ENCODE peak calls at places on chromosome 10, in six cellular contexts. One of them, this sample, is unnamed.

GRCh38 chr10:6456067-6456466 is 124.0 kb downstream of the PRKCQ start:
- DNase-seq in NCI-H2107: no peak
- DNase-seq in EL: no peak
- DNase-seq in Panc1: no peak
- DNase-seq in T1000: no peak
- DNase-seq in NCI-H1694 treated with DMSO at 0.1 percent for 48 hours: no peak
- DNase-seq in this sample: no peak

GRCh38 chr10:84256510-84257342 is 11.9 kb downstream of the RGR start:
- DNase-seq in NCI-H2107: no peak
- DNase-seq in EL: peak
- DNase-seq in Panc1: no peak
- DNase-seq in T1000: no peak
- DNase-seq in NCI-H1694 treated with DMSO at 0.1 percent for 48 hours: no peak
- DNase-seq in this sample: no peak

GRCh38 chr10:33065111-33065510 is 107.1 kb upstream of the ITGB1 start:
- DNase-seq in NCI-H2107: no peak
- DNase-seq in EL: no peak
- DNase-seq in Panc1: no peak
- DNase-seq in T1000: no peak
- DNase-seq in NCI-H1694 treated with DMSO at 0.1 percent for 48 hours: no peak
- DNase-seq in this sample: no peak

GRCh38 chr10:88392222-88392621 is 190.9 kb downstream of the RNLS start:
- DNase-seq in NCI-H2107: no peak
- DNase-seq in EL: no peak
- DNase-seq in Panc1: no peak
- DNase-seq in T1000: no peak
- DNase-seq in NCI-H1694 treated with DMSO at 0.1 percent for 48 hours: no peak
- DNase-seq in this sample: no peak

GRCh38 chr10:21572578-21572977 is 38.5 kb downstream of the MLLT10 start:
- DNase-seq in NCI-H2107: no peak
- DNase-seq in EL: peak
- DNase-seq in Panc1: no peak
- DNase-seq in T1000: no peak
- DNase-seq in NCI-H1694 treated with DMSO at 0.1 percent for 48 hours: no peak
- DNase-seq in this sample: no peak

GRCh38 chr10:184911-185310 is 49.7 kb downstream of the ZMYND11 start:
- DNase-seq in NCI-H2107: no peak
- DNase-seq in EL: peak
- DNase-seq in Panc1: no peak
- DNase-seq in T1000: no peak
- DNase-seq in NCI-H1694 treated with DMSO at 0.1 percent for 48 hours: no peak
- DNase-seq in this sample: no peak

GRCh38 chr10:130491698-130492050 is 355.5 kb downstream of the GLRX3 start:
- DNase-seq in NCI-H2107: no peak
- DNase-seq in EL: no peak
- DNase-seq in Panc1: no peak
- DNase-seq in T1000: no peak
- DNase-seq in NCI-H1694 treated with DMSO at 0.1 percent for 48 hours: no peak
- DNase-seq in this sample: no peak

GRCh38 chr10:51524041-51524440 is 175.4 kb downstream of the CSTF2T start:
- DNase-seq in NCI-H2107: no peak
- DNase-seq in EL: peak
- DNase-seq in Panc1: no peak
- DNase-seq in T1000: no peak
- DNase-seq in NCI-H1694 treated with DMSO at 0.1 percent for 48 hours: no peak
- DNase-seq in this sample: no peak

GRCh38 chr10:19498348-19499290 is 317.6 kb upstream of the PLXDC2 start:
- DNase-seq in NCI-H2107: no peak
- DNase-seq in EL: no peak
- DNase-seq in Panc1: no peak
- DNase-seq in T1000: no peak
- DNase-seq in NCI-H1694 treated with DMSO at 0.1 percent for 48 hours: no peak
- DNase-seq in this sample: no peak

GRCh38 chr10:73648975-73649829 is 6.6 kb downstream of the SYNPO2L start:
- DNase-seq in NCI-H2107: no peak
- DNase-seq in EL: peak
- DNase-seq in Panc1: no peak
- DNase-seq in T1000: no peak
- DNase-seq in NCI-H1694 treated with DMSO at 0.1 percent for 48 hours: no peak
- DNase-seq in this sample: no peak

GRCh38 chr10:29555746-29556481 is 78.9 kb downstream of the SVIL start:
- DNase-seq in NCI-H2107: no peak
- DNase-seq in EL: peak
- DNase-seq in Panc1: no peak
- DNase-seq in T1000: no peak
- DNase-seq in NCI-H1694 treated with DMSO at 0.1 percent for 48 hours: no peak
- DNase-seq in this sample: peak

GRCh38 chr10:117431160-117431559 is 55.9 kb upstream of the PDZD8 start:
- DNase-seq in NCI-H2107: no peak
- DNase-seq in EL: peak
- DNase-seq in Panc1: no peak
- DNase-seq in T1000: no peak
- DNase-seq in NCI-H1694 treated with DMSO at 0.1 percent for 48 hours: no peak
- DNase-seq in this sample: no peak